ENCODE peak calls at places on chromosomes 4 and X, in four cellular contexts. C is breast epithelium, Q is GM23338, F is tibial artery. W is an unnamed sample. For H3K4me1, the result is how much of the 10 kb centered on the place peaks cover.

GRCh38 chrX:143988356-143988755 is 104.5 kb downstream of the UBE2NL start:
- DNase-seq in C (no peak), Q (no peak), F (no peak), W (peak)

GRCh38 chrX:47198026-47198686 is 4.5 kb downstream of the UBA1 start:
- DNase-seq in C (no peak), Q (peak), F (no peak), W (peak)

GRCh38 chr4:180527993-180528392 is 1715.2 kb upstream of the TENM3 start:
- DNase-seq in C (no peak), Q (no peak), F (no peak), W (no peak)

GRCh38 chr4:173235050-173235449 is 66.4 kb downstream of the GALNT7 start:
- DNase-seq in C (no peak), Q (no peak), F (no peak), W (no peak)

GRCh38 chrX:54530358-54530900 is 410 bp downstream of the GNL3L start:
- DNase-seq in C (no peak), Q (no peak), F (no peak), W (no peak)

GRCh38 chr4:127162741-127163140 is 470.0 kb upstream of the INTU start:
- DNase-seq in C (no peak), Q (no peak), F (no peak), W (no peak)

GRCh38 chr4:159823743-159824142 is 720.9 kb downstream of the RAPGEF2 start:
- DNase-seq in C (no peak), Q (no peak), F (no peak), W (no peak)

GRCh38 chr4:169968999-169969398 is 57.2 kb downstream of the MFAP3L start:
- DNase-seq in C (no peak), Q (no peak), F (no peak), W (no peak)

GRCh38 chrX:136386821-136387220 is 86.1 kb downstream of the ADGRG4 start:
- DNase-seq in C (no peak), Q (no peak), F (no peak), W (no peak)

GRCh38 chrX:132004728-132005127 is 18.4 kb upstream of the STK26 start:
- DNase-seq in C (no peak), Q (no peak), F (no peak), W (no peak)

GRCh38 chrX:134782796-134783195 is 124.5 kb upstream of the PLAC1 start:
- DNase-seq in C (no peak), Q (peak), F (no peak), W (no peak)

GRCh38 chr4:124322234-124322831 is 390.2 kb downstream of the ANKRD50 start:
- DNase-seq in C (no peak), Q (peak), F (no peak), W (peak)

GRCh38 chr4:182884046-182884445 is 33.1 kb downstream of the DCTD start:
- DNase-seq in C (no peak), Q (no peak), F (no peak), W (no peak)

GRCh38 chr4:743463-744211 is 38.0 kb downstream of the PCGF3 start:
- DNase-seq in C (no peak), Q (no peak), F (no peak), W (no peak)

GRCh38 chr4:156958276-156959074 is 13.1 kb downstream of the PDGFC start:
- DNase-seq in C (no peak), Q (no peak), F (no peak), W (no peak)

GRCh38 chr4:20043992-20044391 is 207.7 kb upstream of the SLIT2 start:
- DNase-seq in C (no peak), Q (no peak), F (no peak), W (no peak)

GRCh38 chr4:88865051-88865450 is 167.4 kb upstream of the NAP1L5 start:
- DNase-seq in C (no peak), Q (no peak), F (no peak), W (no peak)

GRCh38 chrX:128020701-128021100 is 31.5 kb downstream of the ACTRT1 start:
- DNase-seq in C (no peak), Q (no peak), F (no peak), W (no peak)

DNA sequence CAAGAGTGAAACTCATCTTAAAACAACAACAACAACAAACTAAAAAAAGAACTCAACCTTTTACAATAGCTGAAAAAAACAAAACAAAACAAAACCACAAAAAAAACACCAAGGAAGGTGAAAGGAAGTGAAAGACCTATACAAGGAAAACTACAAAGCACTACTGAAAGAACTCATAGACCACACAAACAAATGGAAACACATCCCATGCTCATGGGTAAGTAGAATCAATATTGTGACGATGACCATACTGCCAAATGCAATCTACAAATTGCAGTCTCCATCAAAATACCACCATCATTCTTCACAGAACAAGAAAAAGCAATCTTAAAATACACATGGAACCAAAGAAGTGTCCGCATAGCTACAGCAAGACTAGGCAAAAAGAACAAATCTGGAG is 41.5 kb upstream of the FGF2 start:
- DNase-seq in C (no peak), Q (no peak), F (no peak), W (no peak)
- H3K4me1 ChIP-seq in C (under half), Q (under half), F (under half), W (under half)

DNA sequence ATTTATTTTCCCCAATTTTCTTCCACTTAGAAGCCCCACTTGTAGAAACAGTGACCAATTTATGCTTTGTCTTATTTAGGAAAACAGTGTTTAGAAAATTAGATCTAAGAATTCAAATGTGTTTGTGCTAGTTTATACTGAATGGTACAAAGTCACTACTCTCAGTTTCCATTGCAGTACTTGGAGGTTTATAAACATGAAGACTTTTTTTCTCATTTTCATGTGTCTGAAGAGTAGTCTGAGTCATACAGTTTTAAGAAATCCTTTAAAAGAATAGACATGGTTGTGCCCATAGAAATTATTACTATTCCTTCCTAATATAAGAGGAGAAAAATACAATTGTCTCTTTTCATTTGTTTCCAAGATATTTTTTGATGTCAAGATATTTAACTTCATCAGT is 458.7 kb downstream of the NAF1 start:
- DNase-seq in C (no peak), Q (no peak), F (no peak), W (no peak)
- H3K4me1 ChIP-seq in C (under half), Q (under half), F (under half), W (under half)

GRCh38 chr4:86283341-86283740 is 76.5 kb downstream of the MAPK10 start:
- DNase-seq in C (no peak), Q (no peak), F (no peak), W (no peak)
- H3K4me1 ChIP-seq in C (under half), Q (under half), F (under half), W (under half)

DNA sequence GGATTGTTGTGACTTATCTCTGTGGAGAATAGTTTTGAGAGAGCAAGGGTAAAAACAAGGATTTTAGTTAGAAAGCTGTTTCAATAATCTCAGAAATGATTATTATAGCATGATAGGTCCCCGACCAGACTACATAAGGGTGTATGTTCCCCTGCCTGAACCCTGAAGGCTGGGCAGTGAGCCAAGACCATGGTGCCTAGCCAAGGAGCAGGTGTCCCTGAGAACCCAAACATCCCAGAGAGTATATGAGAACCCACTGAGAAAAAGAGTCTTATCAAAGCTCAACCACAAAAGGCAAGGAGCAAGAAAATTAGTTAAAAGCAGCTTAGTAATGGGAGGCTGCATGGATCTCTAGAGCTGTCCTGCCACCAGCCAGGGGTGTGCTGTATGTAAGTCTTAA is 94.9 kb upstream of the UNC5C start:
- DNase-seq in C (no peak), Q (no peak), F (no peak), W (no peak)
- H3K4me1 ChIP-seq in C (under half), Q (under half), F (under half), W (under half)

DNA sequence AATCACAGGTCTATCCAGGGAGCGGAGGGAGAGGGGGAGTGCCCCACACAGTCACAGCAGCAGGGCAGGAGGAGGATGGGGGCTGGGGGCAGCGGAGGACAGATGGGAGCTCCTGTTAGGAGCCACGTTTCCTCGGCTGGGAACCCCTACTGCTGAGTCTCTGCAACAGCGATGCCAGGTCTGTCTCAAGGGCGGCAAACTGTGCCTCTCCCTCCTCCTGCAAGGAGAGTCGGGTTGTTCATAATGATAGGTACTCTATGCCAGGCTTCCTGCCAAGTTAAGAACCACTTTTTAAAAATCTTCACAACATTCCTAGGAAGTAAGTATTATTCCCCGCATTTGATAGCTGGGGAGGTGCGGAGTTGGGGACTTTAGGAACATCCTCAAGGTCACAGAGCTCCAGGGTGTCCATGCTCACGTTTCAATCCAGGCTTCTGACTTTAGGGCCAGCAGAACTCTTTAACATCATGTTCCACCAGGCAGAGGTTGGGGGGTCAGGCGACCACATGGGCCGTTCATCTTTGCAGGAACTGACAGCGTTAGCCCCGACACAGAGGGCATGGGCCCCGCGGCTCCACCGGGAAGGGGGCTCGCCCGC is 98.3 kb upstream of the MAML3 start:
- DNase-seq in C (no peak), Q (peak), F (no peak), W (no peak)
- H3K4me1 ChIP-seq in C (under half), Q (under half), F (under half), W (under half)

DNA sequence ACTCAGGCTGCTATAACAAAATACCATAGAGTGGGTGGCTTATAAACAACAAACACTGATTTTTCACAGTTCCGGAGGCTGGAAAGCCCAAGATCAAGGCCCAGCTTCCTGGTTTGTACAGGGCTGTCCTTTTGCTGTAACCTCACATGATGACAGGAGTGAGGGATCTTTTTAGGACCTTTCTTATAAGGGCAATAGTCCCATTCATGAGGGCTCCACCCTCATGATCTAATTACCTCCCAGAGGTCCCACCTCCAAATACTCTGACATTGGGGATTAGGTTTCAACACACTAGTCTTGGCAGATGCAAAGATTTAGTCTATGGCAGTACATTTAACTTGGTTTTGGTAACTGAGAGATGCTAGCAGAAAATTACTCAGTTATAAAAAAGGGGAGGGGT is 20.9 kb downstream of the GPAT3 start:
- DNase-seq in C (no peak), Q (no peak), F (no peak), W (no peak)
- H3K4me1 ChIP-seq in C (under half), Q (under half), F (under half), W (under half)

GRCh38 chr4:109433281-109434006 is at the start of gene SEC24B:
- DNase-seq in C (peak), Q (peak), F (peak), W (peak)

GRCh38 chr4:109435635-109436034 is 2.0 kb downstream of the SEC24B start:
- DNase-seq in C (no peak), Q (no peak), F (no peak), W (no peak)

GRCh38 chr4:109434793-109435080 is 1.1 kb downstream of the SEC24B start:
- DNase-seq in C (no peak), Q (no peak), F (no peak), W (no peak)

GRCh38 chr4:109434007-109434792 is 585 bp downstream of the SEC24B start:
- DNase-seq in C (no peak), Q (peak), F (peak), W (no peak)

DNA sequence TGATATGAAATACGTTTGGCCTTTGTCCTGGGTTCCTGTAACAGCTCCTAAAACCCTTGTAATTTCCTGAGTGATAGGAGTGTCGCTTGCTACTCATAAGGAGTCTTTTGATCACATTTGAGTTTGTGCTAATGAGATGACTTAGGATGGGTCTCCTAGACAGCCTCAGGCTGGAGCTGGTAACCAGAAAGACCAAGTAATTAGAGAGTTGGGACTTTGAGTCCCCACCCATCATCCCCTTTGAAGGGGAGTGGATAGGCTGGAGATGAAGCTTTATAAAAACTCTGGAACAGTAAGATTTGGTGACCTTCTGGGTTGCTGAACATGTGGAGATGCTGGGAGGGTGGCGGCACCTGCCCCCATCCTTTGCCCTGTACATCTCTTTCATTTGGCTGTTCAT is 2.9 kb downstream of the SEC24B start:
- DNase-seq in C (no peak), Q (no peak), F (no peak), W (no peak)
- H3K4me1 ChIP-seq in C (under half), Q (under half), F (under half), W (under half)

GRCh38 chr4:1751155-1751918 is 30.0 kb downstream of the TACC3 start:
- DNase-seq in C (no peak), Q (no peak), F (no peak), W (no peak)
- H3K4me1 ChIP-seq in C (under half), Q (under half), F (under half), W (half or more)

GRCh38 chr4:74627516-74627915 is 166.8 kb downstream of the BTC start:
- DNase-seq in C (no peak), Q (no peak), F (no peak), W (no peak)

GRCh38 chr4:74624351-74625151 is 169.8 kb downstream of the BTC start:
- DNase-seq in C (no peak), Q (no peak), F (no peak), W (no peak)

GRCh38 chr4:74627093-74627492 is 167.2 kb downstream of the BTC start:
- DNase-seq in C (no peak), Q (no peak), F (no peak), W (no peak)

GRCh38 chr4:74623041-74623440 is 171.3 kb downstream of the BTC start:
- DNase-seq in C (no peak), Q (peak), F (no peak), W (peak)

GRCh38 chr4:74625981-74626380 is 168.3 kb downstream of the BTC start:
- DNase-seq in C (no peak), Q (no peak), F (no peak), W (no peak)
- H3K4me1 ChIP-seq in C (under half), Q (under half), F (under half), W (under half)